ENCODE peak calls at places on chromosomes 6 and 20, in seven cellular contexts. N is GM03348; J is stimulated activated CD4-positive, alpha-beta T cell treated with anti-CD3 and anti-CD28 coated beads, Interleukin-1b, Interleukin-23, amount 100 ng/mL, for 24 hours; Z is NCI-H1105; U is ecto neural progenitor cell; M is fibroblast of lung; L is retinal pigment epithelial cell. X is an unnamed sample.

GRCh38 chr6:44043479-44044153 is 83.6 kb downstream of the MRPL14 start:
- DNase-seq in J (no peak), N (peak; percentile 31), Z (no peak), M (peak; percentile 37), L (no peak), U (no peak), X (no peak)

GRCh38 chr6:89242574-89243330 is 25.6 kb upstream of the GABRR1 start:
- DNase-seq in Z (peak; percentile 44), U (no peak), L (peak; percentile 29), J (no peak), M (peak; percentile 79), N (peak; percentile 56), X (no peak)

GRCh38 chr6:53493635-53494025 is 51.3 kb downstream of the GCLC start:
- DNase-seq in M (peak; percentile 43), U (no peak), J (no peak), N (peak; percentile 18), Z (no peak), L (no peak), X (no peak)

GRCh38 chr6:106085687-106085983 is 501 bp upstream of the PRDM1 start:
- DNase-seq in N (no peak), J (no peak), Z (no peak), L (no peak), U (no peak), M (peak; percentile 53), X (no peak)

GRCh38 chr20:32807706-32808105 is 12.0 kb upstream of the MAPRE1 start:
- DNase-seq in Z (no peak), U (peak; percentile 83), L (no peak), J (no peak), M (no peak), N (no peak), X (no peak)

GRCh38 chr6:41522780-41523548 is 23.2 kb upstream of the FOXP4 start:
- DNase-seq in Z (no peak), L (no peak), U (no peak), M (no peak), J (no peak), N (no peak), X (no peak)

GRCh38 chr6:33192105-33192646 is at the start of gene COL11A2:
- DNase-seq in M (no peak), Z (no peak), U (no peak), L (no peak), J (no peak), N (no peak), X (no peak)

GRCh38 chr6:7541175-7542064 is at the start of gene DSP:
- DNase-seq in U (peak; percentile 82), J (no peak), M (no peak), L (no peak), Z (peak; percentile 66), N (peak; percentile 81), X (no peak)

GRCh38 chr20:19483309-19483708 is 270.9 kb downstream of the SLC24A3 start:
- DNase-seq in N (no peak), Z (no peak), J (no peak), M (no peak), U (no peak), L (no peak), X (no peak)

GRCh38 chr6:96235927-96236326 is 220.2 kb downstream of the FUT9 start:
- DNase-seq in N (no peak), Z (no peak), M (no peak), J (no peak), U (no peak), L (no peak), X (no peak)

GRCh38 chr20:47502271-47502730 is 614 bp downstream of the NCOA3 start:
- DNase-seq in Z (no peak), L (no peak), U (no peak), N (peak; percentile 36), J (no peak), M (no peak), X (no peak)

GRCh38 chr6:10763006-10763405 is 15.4 kb downstream of the TMEM14B start:
- DNase-seq in M (peak; percentile 87), Z (no peak), N (no peak), U (no peak), L (no peak), J (no peak), X (no peak)

GRCh38 chr6:21082091-21082490 is 511.5 kb upstream of the SOX4 start:
- DNase-seq in U (no peak), M (no peak), J (no peak), L (no peak), N (no peak), Z (no peak), X (no peak)

GRCh38 chr6:36858407-36858981 is 16.1 kb downstream of the PPIL1 start:
- DNase-seq in L (no peak), N (peak; percentile 41), Z (no peak), J (no peak), U (no peak), M (peak; percentile 38), X (no peak)

GRCh38 chr6:53410508-53411258 is 61.9 kb upstream of the ELOVL5 start:
- DNase-seq in M (peak; percentile 54), J (peak; percentile 17), N (peak; percentile 41), L (no peak), Z (no peak), U (no peak), X (peak; percentile 56)

GRCh38 chr20:34709836-34710567 is 5.9 kb downstream of the TP53INP2 start:
- DNase-seq in Z (peak; percentile 74), U (peak; percentile 87), J (peak; percentile 10), L (no peak), N (peak; percentile 68), M (no peak), X (no peak)

GRCh38 chr6:4640139-4640538 is 136.1 kb upstream of the CDYL start:
- DNase-seq in M (peak; percentile 45), L (no peak), Z (no peak), N (no peak), U (no peak), J (no peak), X (no peak)

GRCh38 chr6:108302371-108302770 is 7.5 kb downstream of the AFG1L start:
- DNase-seq in U (no peak), M (no peak), J (no peak), Z (no peak), N (no peak), L (no peak), X (no peak)

GRCh38 chr6:136429264-136429663 is 121.0 kb downstream of the MAP7 start:
- DNase-seq in J (no peak), M (no peak), Z (no peak), N (no peak), U (no peak), L (no peak), X (no peak)

GRCh38 chr20:44026932-44027685 is 112.5 kb downstream of the TOX2 start:
- DNase-seq in N (peak; percentile 35), L (no peak), M (no peak), U (no peak), J (no peak), Z (no peak), X (no peak)

GRCh38 chr6:150263765-150264415 is 104.9 kb upstream of the IYD start:
- DNase-seq in N (no peak), J (no peak), Z (no peak), M (no peak), U (no peak), L (no peak), X (peak; percentile 17)

GRCh38 chr6:125818659-125819297 is 28.0 kb downstream of the NCOA7 start:
- DNase-seq in N (peak; percentile 11), M (peak; percentile 40), U (no peak), J (no peak), Z (no peak), L (no peak), X (no peak)

GRCh38 chr6:39061588-39061987 is 13.0 kb downstream of the GLP1R start:
- DNase-seq in L (no peak), U (no peak), Z (no peak), M (no peak), N (no peak), J (no peak), X (no peak)

GRCh38 chr6:45727824-45728449 is 287.7 kb downstream of the CLIC5 start:
- DNase-seq in J (no peak), L (no peak), N (no peak), U (no peak), Z (peak; percentile 14), M (no peak), X (no peak)

GRCh38 chr6:116450769-116451740 is 10.1 kb upstream of the CALHM6 start:
- DNase-seq in J (no peak), N (no peak), U (no peak), L (peak; percentile 21), Z (peak; percentile 51), M (no peak), X (no peak)

GRCh38 chr20:14984768-14985622 is 647.6 kb upstream of the FLRT3 start:
- DNase-seq in M (no peak), L (no peak), Z (no peak), J (no peak), N (no peak), U (no peak), X (no peak)

GRCh38 chr6:33607126-33607783 is 13.9 kb upstream of the ITPR3 start:
- DNase-seq in J (no peak), Z (no peak), L (no peak), M (no peak), U (no peak), N (no peak), X (no peak)

GRCh38 chr6:147564556-147564955 is 56.1 kb downstream of the SAMD5 start:
- DNase-seq in U (no peak), M (no peak), N (no peak), Z (no peak), J (no peak), L (no peak), X (no peak)

GRCh38 chr6:135006386-135006914 is 48.2 kb downstream of the HBS1L start:
- DNase-seq in L (no peak), N (no peak), J (no peak), U (no peak), Z (no peak), M (no peak), X (no peak)

GRCh38 chr6:39362487-39362865 is 40.0 kb upstream of the KCNK16 start:
- DNase-seq in L (no peak), M (peak; percentile 9), J (no peak), Z (no peak), U (no peak), N (peak; percentile 42), X (no peak)

GRCh38 chr6:166168616-166169548 is 1.2 kb upstream of the TBXT start:
- DNase-seq in M (no peak), L (no peak), U (peak; percentile 55), N (no peak), Z (no peak), J (no peak), X (no peak)

GRCh38 chr6:144678844-144679243 is 393.7 kb downstream of the UTRN start:
- DNase-seq in J (no peak), L (peak; percentile 33), N (peak; percentile 30), M (peak; percentile 60), Z (no peak), U (no peak), X (no peak)

GRCh38 chr6:123810214-123810613 is 6.5 kb downstream of the NKAIN2 start:
- DNase-seq in U (no peak), J (no peak), Z (peak; percentile 43), N (no peak), L (no peak), M (no peak), X (no peak)

GRCh38 chr20:46631212-46631869 is 19.9 kb downstream of the SLC13A3 start:
- DNase-seq in M (peak; percentile 16), Z (no peak), N (no peak), L (peak; percentile 48), U (no peak), J (no peak), X (no peak)

GRCh38 chr6:39642300-39642699 is 82.9 kb downstream of the KIF6 start:
- DNase-seq in Z (no peak), L (no peak), J (no peak), U (no peak), N (no peak), M (no peak), X (no peak)

GRCh38 chr6:2852514-2852855 is 10.8 kb upstream of the SERPINB1 start:
- DNase-seq in N (no peak), M (no peak), L (no peak), U (no peak), J (no peak), Z (no peak), X (no peak)

GRCh38 chr20:373171-373890 is 7.2 kb upstream of the TRIB3 start:
- DNase-seq in N (peak; percentile 44), U (no peak), Z (no peak), J (no peak), L (no peak), M (peak; percentile 90), X (no peak)

X was measured in activated gamma-delta T cell treated with Interleukin-2 at 50 U/mL for 16 hours.